ENCODE peak calls at places on chromosomes 4 and X, in five cellular contexts. One of them, this sample, is unnamed.
A peak's percentile ranks its signal among the peaks of the same experiment; 100 is the strongest.

GRCh38 chr4:52577285-52577968 is 81.7 kb downstream of the USP46 start:
- DNase-seq in amniotic stem cell: no peak
- DNase-seq in GM04504: peak; percentile 28
- DNase-seq in GM12865: no peak
- DNase-seq in SIG-M5: no peak
- DNase-seq in this sample: no peak

GRCh38 chr4:3041192-3042142 is 32.9 kb downstream of the HTT-AS start:
- DNase-seq in GM12865: peak; percentile 81
- DNase-seq in SIG-M5: no peak
- DNase-seq in GM04504: peak; percentile 22
- DNase-seq in amniotic stem cell: no peak
- DNase-seq in this sample: no peak

GRCh38 chr4:27149541-27150212 is 289.0 kb downstream of the STIM2 start:
- DNase-seq in SIG-M5: no peak
- DNase-seq in amniotic stem cell: no peak
- DNase-seq in GM04504: no peak
- DNase-seq in GM12865: no peak
- DNase-seq in this sample: peak; percentile 8

GRCh38 chr4:15147709-15148651 is 145.7 kb downstream of the CPEB2 start:
- DNase-seq in SIG-M5: no peak
- DNase-seq in GM04504: no peak
- DNase-seq in GM12865: no peak
- DNase-seq in amniotic stem cell: no peak
- DNase-seq in this sample: no peak

GRCh38 chrX:118499295-118499694 is 3.7 kb downstream of the DOCK11 start:
- DNase-seq in SIG-M5: no peak
- DNase-seq in GM12865: no peak
- DNase-seq in amniotic stem cell: no peak
- DNase-seq in GM04504: no peak
- DNase-seq in this sample: no peak

GRCh38 chrX:76279007-76279406 is 106.1 kb downstream of the PBDC1 start:
- DNase-seq in SIG-M5: no peak
- DNase-seq in GM12865: peak; percentile 42
- DNase-seq in GM04504: peak; percentile 9
- DNase-seq in amniotic stem cell: peak; percentile 11
- DNase-seq in this sample: peak; percentile 5

GRCh38 chr4:113943863-113944262 is 35.6 kb downstream of the ARSJ start:
- DNase-seq in amniotic stem cell: no peak
- DNase-seq in SIG-M5: no peak
- DNase-seq in GM12865: no peak
- DNase-seq in GM04504: no peak
- DNase-seq in this sample: no peak

GRCh38 chr4:83212041-83212851 is 72.4 kb downstream of the COQ2 start:
- DNase-seq in GM12865: peak; percentile 90
- DNase-seq in amniotic stem cell: no peak
- DNase-seq in GM04504: no peak
- DNase-seq in SIG-M5: no peak
- DNase-seq in this sample: no peak

GRCh38 chr4:130703211-130703920 is 1607.4 kb downstream of the C4orf33 start:
- DNase-seq in amniotic stem cell: no peak
- DNase-seq in GM04504: no peak
- DNase-seq in GM12865: no peak
- DNase-seq in SIG-M5: no peak
- DNase-seq in this sample: no peak

GRCh38 chr4:118279328-118279727 is 73.5 kb downstream of the PRSS12 start:
- DNase-seq in GM04504: no peak
- DNase-seq in GM12865: peak; percentile 19
- DNase-seq in amniotic stem cell: no peak
- DNase-seq in SIG-M5: no peak
- DNase-seq in this sample: no peak

GRCh38 chr4:142567199-142567598 is 278.9 kb downstream of the INPP4B start:
- DNase-seq in amniotic stem cell: no peak
- DNase-seq in GM04504: no peak
- DNase-seq in SIG-M5: no peak
- DNase-seq in GM12865: peak; percentile 26
- DNase-seq in this sample: no peak

GRCh38 chrX:78027798-78028197 is 58.4 kb upstream of the PGAM4 start:
- DNase-seq in SIG-M5: no peak
- DNase-seq in amniotic stem cell: no peak
- DNase-seq in GM04504: no peak
- DNase-seq in GM12865: no peak
- DNase-seq in this sample: no peak

GRCh38 chr4:26692014-26692726 is 108.3 kb downstream of the TBC1D19 start:
- DNase-seq in GM12865: no peak
- DNase-seq in SIG-M5: no peak
- DNase-seq in GM04504: peak; percentile 40
- DNase-seq in amniotic stem cell: peak; percentile 4
- DNase-seq in this sample: no peak

GRCh38 chr4:78517050-78517652 is 34.4 kb upstream of the ANXA3 start:
- DNase-seq in GM04504: peak; percentile 19
- DNase-seq in SIG-M5: no peak
- DNase-seq in amniotic stem cell: peak; percentile 20
- DNase-seq in GM12865: no peak
- DNase-seq in this sample: no peak

GRCh38 chrX:41733939-41734338 is 10.0 kb downstream of the GPR82 start:
- DNase-seq in amniotic stem cell: no peak
- DNase-seq in GM12865: peak; percentile 90
- DNase-seq in GM04504: no peak
- DNase-seq in SIG-M5: no peak
- DNase-seq in this sample: no peak

GRCh38 chrX:154028502-154029184 is 8.9 kb upstream of the IRAK1 start:
- DNase-seq in SIG-M5: no peak
- DNase-seq in GM12865: no peak
- DNase-seq in GM04504: no peak
- DNase-seq in amniotic stem cell: no peak
- DNase-seq in this sample: no peak

GRCh38 chrX:17613979-17614572 is 123.2 kb upstream of the SCML1 start:
- DNase-seq in amniotic stem cell: no peak
- DNase-seq in GM12865: peak; percentile 61
- DNase-seq in SIG-M5: no peak
- DNase-seq in GM04504: no peak
- DNase-seq in this sample: peak; percentile 49

GRCh38 chr4:128810871-128811570 is 1.5 kb downstream of the JADE1 start:
- DNase-seq in GM04504: no peak
- DNase-seq in SIG-M5: peak; percentile 41
- DNase-seq in amniotic stem cell: peak; percentile 19
- DNase-seq in GM12865: peak; percentile 94
- DNase-seq in this sample: peak; percentile 78

GRCh38 chrX:40197071-40197470 is 99.3 kb upstream of the BCOR start:
- DNase-seq in amniotic stem cell: no peak
- DNase-seq in SIG-M5: no peak
- DNase-seq in GM12865: no peak
- DNase-seq in GM04504: no peak
- DNase-seq in this sample: no peak

GRCh38 chrX:40104649-40105015 is 6.9 kb upstream of the BCOR start:
- DNase-seq in SIG-M5: no peak
- DNase-seq in amniotic stem cell: peak; percentile 13
- DNase-seq in GM12865: peak; percentile 79
- DNase-seq in GM04504: no peak
- DNase-seq in this sample: no peak